ENCODE peak calls at places on chromosomes 1 and 21, in seven cellular contexts. D is stomach, G is neural progenitor cell, J is psoas muscle, O is esophagus muscularis mucosa, H is uterus, Q is heart left ventricle. M is an unnamed sample.

GRCh38 chr21:33028759-33029511 is 3.2 kb downstream of the OLIG2 start:
- DNase-seq in J (no peak), H (no peak), O (no peak), G (peak; percentile 72), Q (no peak), D (no peak), M (no peak)

GRCh38 chr21:39097335-39097861 is 85.9 kb downstream of the PSMG1 start:
- DNase-seq in H (no peak), J (no peak), O (no peak), D (no peak), G (no peak), Q (peak; percentile 51), M (peak; percentile 66)

GRCh38 chr1:34406377-34406776 is 229.7 kb downstream of the C1orf94 start:
- DNase-seq in O (peak; percentile 74), Q (no peak), J (no peak), G (no peak), H (no peak), D (peak; percentile 36), M (no peak)

GRCh38 chr1:45206808-45207624 is 611 bp upstream of the ZSWIM5 start:
- DNase-seq in G (no peak), O (no peak), D (no peak), H (no peak), Q (no peak), J (no peak), M (no peak)

GRCh38 chr1:26432793-26433192 is 672 bp downstream of the DHDDS start:
- DNase-seq in Q (no peak), H (no peak), J (no peak), D (no peak), G (no peak), O (no peak), M (no peak)

GRCh38 chr1:39694026-39694425 is 2.8 kb upstream of the HPCAL4 start:
- DNase-seq in G (no peak), D (no peak), H (no peak), O (no peak), Q (no peak), J (peak; percentile 77), M (no peak)

GRCh38 chr1:28470146-28470545 is 35.7 kb upstream of the RCC1 start:
- DNase-seq in H (no peak), J (no peak), Q (no peak), O (no peak), G (no peak), D (no peak), M (no peak)

GRCh38 chr1:180488661-180489060 is 13.7 kb downstream of the ACBD6 start:
- DNase-seq in Q (no peak), J (no peak), D (no peak), H (no peak), G (no peak), O (no peak), M (no peak)

GRCh38 chr1:54122131-54122751 is 30.6 kb downstream of the CDCP2 start:
- DNase-seq in G (no peak), D (no peak), H (no peak), J (no peak), Q (no peak), O (no peak), M (no peak)

GRCh38 chr1:193181985-193182384 is 4.4 kb downstream of the B3GALT2 start:
- DNase-seq in Q (peak; percentile 42), J (no peak), D (no peak), O (no peak), G (no peak), H (no peak), M (no peak)

GRCh38 chr1:247639381-247639981 is 34.1 kb downstream of the OR2G3 start:
- DNase-seq in J (peak; percentile 82), H (peak; percentile 67), D (peak; percentile 82), G (peak; percentile 80), Q (peak; percentile 70), O (no peak), M (peak; percentile 89)

GRCh38 chr1:23448846-23449245 is 24.3 kb upstream of the TCEA3 start:
- DNase-seq in D (no peak), H (no peak), J (no peak), O (no peak), Q (no peak), G (no peak), M (no peak)

GRCh38 chr1:231518485-231519035 is 9.9 kb upstream of the TSNAX start:
- DNase-seq in D (no peak), O (no peak), J (no peak), G (peak; percentile 29), H (no peak), Q (no peak), M (no peak)

GRCh38 chr1:172054172-172054571 is 212.9 kb downstream of the DNM3 start:
- DNase-seq in D (no peak), Q (no peak), J (no peak), O (no peak), H (no peak), G (no peak), M (no peak)

GRCh38 chr1:72997041-72997440 is 714.7 kb upstream of the NEGR1 start:
- DNase-seq in J (no peak), O (no peak), D (no peak), G (no peak), Q (no peak), H (no peak), M (no peak)

GRCh38 chr1:39165049-39165448 is 39.4 kb upstream of the MACF1 start:
- DNase-seq in D (no peak), G (peak; percentile 37), J (no peak), Q (no peak), H (no peak), O (no peak), M (no peak)

GRCh38 chr1:111990878-111991760 is 1.7 kb upstream of the KCND3 start:
- DNase-seq in O (no peak), J (peak; percentile 87), D (peak; percentile 86), G (peak; percentile 87), Q (peak; percentile 85), H (peak; percentile 73), M (peak; percentile 93)

GRCh38 chr1:27331922-27332321 is 9.9 kb upstream of the SYTL1 start:
- DNase-seq in O (no peak), D (no peak), G (no peak), H (no peak), Q (peak; percentile 52), J (no peak), M (peak; percentile 33)

GRCh38 chr1:166839600-166840308 is 479 bp downstream of the POGK start:
- DNase-seq in J (peak; percentile 81), Q (peak; percentile 69), D (peak; percentile 57), G (peak; percentile 68), H (peak; percentile 40), O (no peak), M (peak; percentile 74)

GRCh38 chr1:244834596-244835275 is 722 bp upstream of the COX20 start:
- DNase-seq in H (peak; percentile 91), J (no peak), D (peak; percentile 82), O (peak; percentile 97), G (no peak), Q (peak; percentile 90), M (no peak)

GRCh38 chr1:40901886-40902633 is 39.9 kb upstream of the CITED4 start:
- DNase-seq in J (peak; percentile 71), G (no peak), Q (peak; percentile 43), H (peak; percentile 27), D (no peak), O (no peak), M (peak; percentile 85)

GRCh38 chr1:60874703-60875102 is 207.7 kb upstream of the NFIA start:
- DNase-seq in Q (peak; percentile 33), D (no peak), H (no peak), J (no peak), O (no peak), G (no peak), M (peak; percentile 58)

GRCh38 chr1:156754219-156754618 is 2.7 kb upstream of the HDGF start:
- DNase-seq in Q (no peak), J (no peak), G (no peak), H (no peak), O (no peak), D (no peak), M (no peak)

GRCh38 chr1:80064524-80064923 is 1058.0 kb upstream of the ADGRL4 start:
- DNase-seq in H (no peak), Q (no peak), J (no peak), G (no peak), O (no peak), D (no peak), M (no peak)

GRCh38 chr1:12124693-12125421 is 41.9 kb upstream of the TNFRSF1B start:
- DNase-seq in D (peak; percentile 85), J (peak; percentile 88), G (peak; percentile 78), O (peak; percentile 95), Q (peak; percentile 76), H (peak; percentile 83), M (peak; percentile 90)

GRCh38 chr1:150970818-150971582 is 3.6 kb downstream of the CERS2 start:
- DNase-seq in G (peak; percentile 60), D (peak; percentile 80), H (peak; percentile 78), J (peak; percentile 92), Q (peak; percentile 89), O (no peak), M (peak; percentile 86)
- H3K4me3 ChIP-seq in G (peak overlapping the region; percentile 95), D (peak overlapping the region; percentile 96), H (no peak overlapping the region), J (peak overlapping the region; percentile 86), Q (peak overlapping the region; percentile 3), O (peak overlapping the region; percentile 89), M (no peak overlapping the region)

GRCh38 chr1:119713039-119713537 is 1.4 kb downstream of the PHGDH start:
- DNase-seq in D (no peak), G (peak; percentile 36), J (no peak), O (peak; percentile 91), H (no peak), Q (no peak), M (no peak)

GRCh38 chr1:119714583-119714982 is 2.8 kb downstream of the PHGDH start:
- DNase-seq in O (peak; percentile 78), H (no peak), Q (no peak), G (no peak), J (peak; percentile 54), D (no peak), M (no peak)

GRCh38 chr1:119715542-119715941 is 3.8 kb downstream of the PHGDH start:
- DNase-seq in Q (no peak), H (no peak), G (no peak), O (no peak), D (no peak), J (no peak), M (no peak)

GRCh38 chr1:119712342-119713038 is 756 bp downstream of the PHGDH start:
- DNase-seq in G (peak; percentile 89), O (peak; percentile 92), D (peak; percentile 64), Q (peak; percentile 81), J (peak; percentile 86), H (peak; percentile 82), M (peak; percentile 94)

GRCh38 chr1:119713538-119714456 is 2.1 kb downstream of the PHGDH start:
- DNase-seq in H (no peak), J (no peak), O (peak; percentile 89), Q (no peak), D (no peak), G (peak; percentile 61), M (no peak)
- H3K27ac ChIP-seq in H (peak overlapping the region; percentile 70), J (peak overlapping the region; percentile 9), O (peak overlapping the region; percentile 88), Q (peak overlapping the region; percentile 72), D (peak overlapping the region; percentile 83), G (no peak overlapping the region), M (peak overlapping the region; percentile 80)

GRCh38 chr1:201282931-201283829 is at the start of gene PKP1:
- DNase-seq in Q (no peak), D (peak; percentile 49), J (peak; percentile 64), G (peak; percentile 38), O (no peak), H (no peak), M (peak; percentile 58)
- H3K4me3 ChIP-seq in Q (peak within 1 kb of the TSS; percentile 22), D (peak within 1 kb of the TSS; percentile 38), J (peak within 1 kb of the TSS; percentile 41), G (no peak within 1 kb of the TSS), O (peak within 1 kb of the TSS; percentile 29), H (no peak within 1 kb of the TSS), M (no peak within 1 kb of the TSS)

DNA sequence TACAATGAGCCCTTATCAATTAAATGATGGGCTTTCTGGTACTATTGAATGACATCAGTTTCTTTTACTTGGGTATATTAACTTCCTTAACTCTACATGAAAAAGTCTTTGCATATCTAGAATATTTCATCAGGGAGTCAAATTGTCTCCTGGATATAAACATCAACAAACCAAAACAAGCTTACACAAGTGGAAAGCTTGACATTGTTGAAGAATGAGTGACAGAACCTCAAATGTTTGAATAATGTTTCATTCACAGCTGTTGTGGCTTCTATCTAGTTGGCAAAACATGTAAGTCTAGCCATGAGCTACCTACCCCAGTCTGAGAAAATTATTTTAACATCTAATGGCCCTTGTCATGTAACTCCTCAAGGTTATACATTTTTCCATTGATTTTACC is 604.8 kb upstream of the ADAMTS5 start:
- DNase-seq in G (no peak), H (no peak), Q (no peak), O (no peak), D (no peak), J (no peak), M (no peak)
- H3K27ac ChIP-seq in G (no peak overlapping the region), H (no peak overlapping the region), Q (no peak overlapping the region), O (no peak overlapping the region), D (no peak overlapping the region), J (peak overlapping the region; percentile 47), M (no peak overlapping the region)